ENCODE peak calls at places on chromosomes 4 and X, in nine cellular contexts. One of them, this sample, is unnamed.

GRCh38 chr4:175290401-175290800 is 372.2 kb downstream of the ADAM29 start:
- DNase-seq in AG04449: peak; percentile 9
- DNase-seq in Calu3: no peak
- DNase-seq in GM06990: no peak
- DNase-seq in MCF 10A: peak; percentile 30
- DNase-seq in astrocyte of the spinal cord: peak; percentile 66
- DNase-seq in WTC11: no peak
- DNase-seq in bronchial epithelial cell: no peak
- DNase-seq in mammary epithelial cell: no peak
- DNase-seq in this sample: no peak

GRCh38 chr4:159103406-159104131 is 690 bp downstream of the RAPGEF2 start:
- DNase-seq in AG04449: no peak
- DNase-seq in Calu3: peak; percentile 19
- DNase-seq in GM06990: peak; percentile 53
- DNase-seq in MCF 10A: peak; percentile 39
- DNase-seq in astrocyte of the spinal cord: peak; percentile 52
- DNase-seq in WTC11: peak; percentile 52
- DNase-seq in bronchial epithelial cell: no peak
- DNase-seq in mammary epithelial cell: peak; percentile 55
- DNase-seq in this sample: peak; percentile 54

GRCh38 chr4:9971711-9972110 is 49.6 kb downstream of the SLC2A9 start:
- DNase-seq in AG04449: no peak
- DNase-seq in Calu3: no peak
- DNase-seq in GM06990: no peak
- DNase-seq in MCF 10A: peak; percentile 38
- DNase-seq in astrocyte of the spinal cord: no peak
- DNase-seq in WTC11: no peak
- DNase-seq in bronchial epithelial cell: no peak
- DNase-seq in mammary epithelial cell: no peak
- DNase-seq in this sample: no peak

GRCh38 chrX:50103866-50104566 is 96.8 kb downstream of the AKAP4 start:
- DNase-seq in AG04449: no peak
- DNase-seq in Calu3: no peak
- DNase-seq in GM06990: no peak
- DNase-seq in MCF 10A: no peak
- DNase-seq in astrocyte of the spinal cord: no peak
- DNase-seq in WTC11: no peak
- DNase-seq in bronchial epithelial cell: no peak
- DNase-seq in mammary epithelial cell: no peak
- DNase-seq in this sample: no peak

GRCh38 chr4:156347412-156348075 is 393.9 kb upstream of the CTSO start:
- DNase-seq in AG04449: no peak
- DNase-seq in Calu3: no peak
- DNase-seq in GM06990: no peak
- DNase-seq in MCF 10A: peak; percentile 46
- DNase-seq in astrocyte of the spinal cord: peak; percentile 71
- DNase-seq in WTC11: no peak
- DNase-seq in bronchial epithelial cell: peak; percentile 71
- DNase-seq in mammary epithelial cell: peak; percentile 72
- DNase-seq in this sample: no peak

GRCh38 chr4:155573126-155573525 is 93.5 kb upstream of the GUCY1A1 start:
- DNase-seq in AG04449: no peak
- DNase-seq in Calu3: no peak
- DNase-seq in GM06990: no peak
- DNase-seq in MCF 10A: no peak
- DNase-seq in astrocyte of the spinal cord: no peak
- DNase-seq in WTC11: no peak
- DNase-seq in bronchial epithelial cell: no peak
- DNase-seq in mammary epithelial cell: no peak
- DNase-seq in this sample: no peak

GRCh38 chr4:159926871-159927270 is 824.0 kb downstream of the RAPGEF2 start:
- DNase-seq in AG04449: no peak
- DNase-seq in Calu3: no peak
- DNase-seq in GM06990: no peak
- DNase-seq in MCF 10A: peak; percentile 10
- DNase-seq in astrocyte of the spinal cord: peak; percentile 45
- DNase-seq in WTC11: no peak
- DNase-seq in bronchial epithelial cell: peak; percentile 21
- DNase-seq in mammary epithelial cell: peak; percentile 90
- DNase-seq in this sample: no peak

GRCh38 chr4:76779740-76780459 is 118.0 kb downstream of the SOWAHB start:
- DNase-seq in AG04449: no peak
- DNase-seq in Calu3: no peak
- DNase-seq in GM06990: no peak
- DNase-seq in MCF 10A: peak; percentile 36
- DNase-seq in astrocyte of the spinal cord: peak; percentile 81
- DNase-seq in WTC11: no peak
- DNase-seq in bronchial epithelial cell: no peak
- DNase-seq in mammary epithelial cell: no peak
- DNase-seq in this sample: no peak

GRCh38 chr4:110508827-110509446 is 33.0 kb downstream of the ENPEP start:
- DNase-seq in AG04449: no peak
- DNase-seq in Calu3: no peak
- DNase-seq in GM06990: no peak
- DNase-seq in MCF 10A: peak; percentile 55
- DNase-seq in astrocyte of the spinal cord: peak; percentile 54
- DNase-seq in WTC11: no peak
- DNase-seq in bronchial epithelial cell: peak; percentile 40
- DNase-seq in mammary epithelial cell: peak; percentile 8
- DNase-seq in this sample: peak; percentile 41

GRCh38 chr4:168693750-168694470 is 197.1 kb downstream of the PALLD start:
- DNase-seq in AG04449: no peak
- DNase-seq in Calu3: no peak
- DNase-seq in GM06990: no peak
- DNase-seq in MCF 10A: no peak
- DNase-seq in astrocyte of the spinal cord: no peak
- DNase-seq in WTC11: no peak
- DNase-seq in bronchial epithelial cell: peak; percentile 80
- DNase-seq in mammary epithelial cell: no peak
- DNase-seq in this sample: no peak

GRCh38 chrX:115561605-115562491 is 874 bp downstream of the PLS3 start:
- DNase-seq in AG04449: no peak
- DNase-seq in Calu3: peak; percentile 36
- DNase-seq in GM06990: peak; percentile 47
- DNase-seq in MCF 10A: peak; percentile 42
- DNase-seq in astrocyte of the spinal cord: peak; percentile 42
- DNase-seq in WTC11: peak; percentile 33
- DNase-seq in bronchial epithelial cell: peak; percentile 16
- DNase-seq in mammary epithelial cell: peak; percentile 45
- DNase-seq in this sample: peak; percentile 62

GRCh38 chrX:44152867-44153266 is 179.7 kb upstream of the NDP start:
- DNase-seq in AG04449: no peak
- DNase-seq in Calu3: no peak
- DNase-seq in GM06990: no peak
- DNase-seq in MCF 10A: peak; percentile 64
- DNase-seq in astrocyte of the spinal cord: no peak
- DNase-seq in WTC11: no peak
- DNase-seq in bronchial epithelial cell: peak; percentile 76
- DNase-seq in mammary epithelial cell: peak; percentile 64
- DNase-seq in this sample: no peak

GRCh38 chr4:36168127-36168898 is 76.0 kb downstream of the ARAP2 start:
- DNase-seq in AG04449: no peak
- DNase-seq in Calu3: no peak
- DNase-seq in GM06990: no peak
- DNase-seq in MCF 10A: peak; percentile 26
- DNase-seq in astrocyte of the spinal cord: peak; percentile 39
- DNase-seq in WTC11: no peak
- DNase-seq in bronchial epithelial cell: peak; percentile 30
- DNase-seq in mammary epithelial cell: peak; percentile 11
- DNase-seq in this sample: no peak

GRCh38 chr4:36163198-36163597 is 81.1 kb downstream of the ARAP2 start:
- DNase-seq in AG04449: no peak
- DNase-seq in Calu3: no peak
- DNase-seq in GM06990: no peak
- DNase-seq in MCF 10A: no peak
- DNase-seq in astrocyte of the spinal cord: no peak
- DNase-seq in WTC11: no peak
- DNase-seq in bronchial epithelial cell: no peak
- DNase-seq in mammary epithelial cell: no peak
- DNase-seq in this sample: no peak

GRCh38 chr4:36165256-36166005 is 78.9 kb downstream of the ARAP2 start:
- DNase-seq in AG04449: no peak
- DNase-seq in Calu3: no peak
- DNase-seq in GM06990: no peak
- DNase-seq in MCF 10A: peak; percentile 43
- DNase-seq in astrocyte of the spinal cord: peak; percentile 39
- DNase-seq in WTC11: no peak
- DNase-seq in bronchial epithelial cell: peak; percentile 35
- DNase-seq in mammary epithelial cell: no peak
- DNase-seq in this sample: no peak
- TF ChIP-seq CTCF in AG04449: no peak
- TF ChIP-seq CTCF in Calu3: no peak
- TF ChIP-seq CTCF in GM06990: no peak
- TF ChIP-seq CTCF in MCF 10A: no peak
- TF ChIP-seq CTCF in astrocyte of the spinal cord: no peak
- TF ChIP-seq CTCF in WTC11: no peak
- TF ChIP-seq CTCF in bronchial epithelial cell: no peak
- TF ChIP-seq CTCF in mammary epithelial cell: no peak
- TF ChIP-seq CTCF in this sample: no peak

GRCh38 chrX:123487226-123487625 is 245.6 kb downstream of the THOC2 start:
- DNase-seq in AG04449: peak; percentile 26
- DNase-seq in Calu3: no peak
- DNase-seq in GM06990: no peak
- DNase-seq in MCF 10A: no peak
- DNase-seq in astrocyte of the spinal cord: no peak
- DNase-seq in WTC11: no peak
- DNase-seq in bronchial epithelial cell: no peak
- DNase-seq in mammary epithelial cell: no peak
- DNase-seq in this sample: no peak

GRCh38 chrX:123477673-123478072 is 255.2 kb downstream of the THOC2 start:
- DNase-seq in AG04449: no peak
- DNase-seq in Calu3: no peak
- DNase-seq in GM06990: no peak
- DNase-seq in MCF 10A: no peak
- DNase-seq in astrocyte of the spinal cord: no peak
- DNase-seq in WTC11: no peak
- DNase-seq in bronchial epithelial cell: no peak
- DNase-seq in mammary epithelial cell: no peak
- DNase-seq in this sample: no peak

GRCh38 chrX:123476636-123477219 is 256.1 kb downstream of the THOC2 start:
- DNase-seq in AG04449: no peak
- DNase-seq in Calu3: no peak
- DNase-seq in GM06990: no peak
- DNase-seq in MCF 10A: no peak
- DNase-seq in astrocyte of the spinal cord: no peak
- DNase-seq in WTC11: no peak
- DNase-seq in bronchial epithelial cell: no peak
- DNase-seq in mammary epithelial cell: no peak
- DNase-seq in this sample: no peak

GRCh38 chrX:123487674-123488073 is 245.2 kb downstream of the THOC2 start:
- DNase-seq in AG04449: no peak
- DNase-seq in Calu3: no peak
- DNase-seq in GM06990: no peak
- DNase-seq in MCF 10A: no peak
- DNase-seq in astrocyte of the spinal cord: no peak
- DNase-seq in WTC11: no peak
- DNase-seq in bronchial epithelial cell: no peak
- DNase-seq in mammary epithelial cell: no peak
- DNase-seq in this sample: no peak

DNA sequence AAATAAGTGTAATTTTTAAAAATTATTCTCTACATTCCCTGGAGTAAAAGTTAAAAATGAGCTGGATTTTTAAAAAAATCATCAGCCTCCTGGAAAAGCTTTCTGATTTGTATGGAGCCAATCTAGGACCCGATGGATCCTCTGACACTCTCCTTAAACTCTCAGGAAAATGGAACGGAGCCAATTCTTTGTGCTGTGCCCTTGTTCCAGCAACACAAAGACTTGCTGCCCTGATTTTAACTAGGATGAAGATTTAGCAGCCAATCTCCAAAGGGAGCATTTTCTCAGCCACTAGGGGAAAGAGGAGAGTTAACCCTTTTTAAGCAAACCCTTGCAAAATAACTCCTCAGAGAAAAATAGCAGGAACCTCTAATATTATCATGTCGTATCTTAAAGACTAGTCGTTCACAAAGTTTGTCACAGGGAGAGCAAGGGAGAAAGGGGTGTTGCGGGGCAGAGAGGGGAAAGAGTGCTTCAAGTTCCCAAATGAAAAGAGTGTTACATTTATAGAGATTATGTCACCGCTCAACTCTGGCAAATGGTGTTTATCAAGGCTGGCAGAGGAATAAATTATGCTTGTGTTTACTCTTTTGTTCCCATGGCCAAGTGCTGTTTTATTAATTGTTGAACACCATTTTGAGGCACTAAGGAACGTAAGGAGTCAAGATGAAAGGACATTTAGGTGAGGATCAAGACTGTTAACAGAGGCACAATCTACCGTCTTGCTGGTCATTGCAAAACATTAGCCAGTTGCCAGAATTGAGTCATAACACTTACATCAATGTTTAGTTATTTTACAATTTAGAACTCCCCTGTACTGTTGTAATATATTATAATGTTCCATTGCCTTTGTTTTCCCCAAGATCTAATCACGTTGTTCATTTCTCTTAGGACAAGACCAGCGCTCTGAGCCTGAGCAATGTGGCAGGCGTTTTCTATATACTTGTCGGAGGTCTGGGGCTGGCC is 250.7 kb downstream of the THOC2 start:
- DNase-seq in AG04449: no peak
- DNase-seq in Calu3: no peak
- DNase-seq in GM06990: no peak
- DNase-seq in MCF 10A: peak; percentile 24
- DNase-seq in astrocyte of the spinal cord: peak; percentile 27
- DNase-seq in WTC11: no peak
- DNase-seq in bronchial epithelial cell: peak; percentile 2
- DNase-seq in mammary epithelial cell: no peak
- DNase-seq in this sample: no peak
- TF ChIP-seq CTCF in AG04449: no peak
- TF ChIP-seq CTCF in Calu3: no peak
- TF ChIP-seq CTCF in GM06990: no peak
- TF ChIP-seq CTCF in MCF 10A: no peak
- TF ChIP-seq CTCF in astrocyte of the spinal cord: no peak
- TF ChIP-seq CTCF in WTC11: no peak
- TF ChIP-seq CTCF in bronchial epithelial cell: no peak
- TF ChIP-seq CTCF in mammary epithelial cell: no peak
- TF ChIP-seq CTCF in this sample: no peak

DNA sequence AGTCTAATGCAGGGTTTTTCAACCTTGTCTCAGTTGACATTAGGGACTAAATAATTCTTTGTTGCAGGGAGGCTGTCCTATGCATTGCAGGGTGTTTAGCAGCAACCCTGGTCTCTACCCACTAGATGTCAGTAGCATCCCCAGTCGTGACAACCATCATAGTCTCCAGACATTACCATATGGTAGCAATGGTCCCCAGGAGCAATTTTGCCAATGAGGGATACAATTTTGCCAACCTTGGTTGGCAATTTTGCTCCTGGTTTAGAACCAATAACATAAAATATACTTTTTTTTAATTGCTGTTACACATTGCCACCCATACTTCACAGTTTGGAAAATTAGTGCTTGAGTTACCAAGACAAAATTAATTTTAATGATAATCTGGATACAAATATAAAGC is 6.0 kb downstream of the EREG start:
- DNase-seq in AG04449: no peak
- DNase-seq in Calu3: no peak
- DNase-seq in GM06990: no peak
- DNase-seq in MCF 10A: peak; percentile 84
- DNase-seq in astrocyte of the spinal cord: peak; percentile 58
- DNase-seq in WTC11: peak; percentile 38
- DNase-seq in bronchial epithelial cell: peak; percentile 69
- DNase-seq in mammary epithelial cell: peak; percentile 58
- DNase-seq in this sample: peak; percentile 60
- TF ChIP-seq CTCF in AG04449: peak; percentile 79
- TF ChIP-seq CTCF in Calu3: peak; percentile 40
- TF ChIP-seq CTCF in GM06990: peak; percentile 77
- TF ChIP-seq CTCF in MCF 10A: peak; percentile 83
- TF ChIP-seq CTCF in astrocyte of the spinal cord: peak; percentile 89
- TF ChIP-seq CTCF in WTC11: peak; percentile 56
- TF ChIP-seq CTCF in bronchial epithelial cell: peak; percentile 78
- TF ChIP-seq CTCF in mammary epithelial cell: peak; percentile 96
- TF ChIP-seq CTCF in this sample: peak; percentile 74

GRCh38 chrX:79515529-79515928 is 148.4 kb upstream of the ITM2A start:
- DNase-seq in AG04449: no peak
- DNase-seq in Calu3: no peak
- DNase-seq in GM06990: no peak
- DNase-seq in MCF 10A: no peak
- DNase-seq in astrocyte of the spinal cord: no peak
- DNase-seq in WTC11: peak; percentile 20
- DNase-seq in bronchial epithelial cell: no peak
- DNase-seq in mammary epithelial cell: no peak
- DNase-seq in this sample: no peak
- TF ChIP-seq CTCF in AG04449: no peak
- TF ChIP-seq CTCF in Calu3: no peak
- TF ChIP-seq CTCF in GM06990: peak; percentile 6
- TF ChIP-seq CTCF in MCF 10A: no peak
- TF ChIP-seq CTCF in astrocyte of the spinal cord: no peak
- TF ChIP-seq CTCF in WTC11: no peak
- TF ChIP-seq CTCF in bronchial epithelial cell: no peak
- TF ChIP-seq CTCF in mammary epithelial cell: no peak
- TF ChIP-seq CTCF in this sample: no peak